ENCODE peak calls at places on chromosome 15, in ten cellular contexts. E is fibroblast of villous mesenchyme; X is naive thymus-derived CD8-positive, alpha-beta T cell; D is AG04450; T is fibroblast of pulmonary artery; A is uterus; U is H9; W is B cell; J is fibroblast of lung; N is NCI-H1092 treated with DMSO at 0.1 percent for 48 hours. S is an unnamed sample.
A peak's percentile ranks its signal among the peaks of the same experiment; 100 is the strongest.

GRCh38 chr15:60773255-60773654 is 294.3 kb upstream of the ICE2 start:
- DNase-seq in W (no peak), X (no peak), T (no peak), U (no peak), N (no peak), E (peak; percentile 13), A (no peak), D (no peak), J (no peak), S (no peak)

GRCh38 chr15:67777773-67778172 is 47.5 kb upstream of the SKOR1 start:
- DNase-seq in A (no peak), J (no peak), D (no peak), E (no peak), N (no peak), W (no peak), U (no peak), X (no peak), T (no peak), S (no peak)

GRCh38 chr15:40270246-40270995 is 12.4 kb downstream of the ANKRD63 start:
- DNase-seq in D (no peak), A (no peak), N (no peak), J (no peak), W (no peak), X (no peak), T (no peak), U (no peak), E (no peak), S (no peak)

GRCh38 chr15:33311312-33311971 is 675 bp downstream of the RYR3 start:
- DNase-seq in J (no peak), N (no peak), E (no peak), W (no peak), A (peak; percentile 17), X (no peak), U (peak; percentile 49), T (no peak), D (no peak), S (no peak)

GRCh38 chr15:70156781-70157261 is 59.1 kb upstream of the TLE3 start:
- DNase-seq in W (no peak), X (no peak), T (peak; percentile 66), N (peak; percentile 58), J (peak; percentile 75), E (no peak), U (no peak), A (peak; percentile 60), D (no peak), S (no peak)

GRCh38 chr15:101827257-101827656 is 15.3 kb downstream of the OR4F15 start:
- DNase-seq in N (no peak), D (peak; percentile 76), J (peak; percentile 63), T (no peak), X (no peak), W (no peak), E (peak; percentile 43), A (no peak), U (no peak), S (peak; percentile 56)

GRCh38 chr15:101431301-101431700 is 58.2 kb downstream of the PCSK6 start:
- DNase-seq in N (no peak), W (no peak), J (no peak), E (no peak), D (no peak), U (no peak), X (no peak), T (no peak), A (no peak), S (no peak)

GRCh38 chr15:88749699-88750098 is 53.5 kb upstream of the ACAN start:
- DNase-seq in W (no peak), A (no peak), E (no peak), X (no peak), N (no peak), T (no peak), J (no peak), U (no peak), D (no peak), S (no peak)

GRCh38 chr15:31457161-31457560 is 130.5 kb downstream of the KLF13 start:
- DNase-seq in E (no peak), U (no peak), T (no peak), X (no peak), A (no peak), J (no peak), W (no peak), D (no peak), N (no peak), S (no peak)

GRCh38 chr15:72128360-72128759 is 10.2 kb downstream of the SENP8 start:
- DNase-seq in E (no peak), A (no peak), X (no peak), W (no peak), J (no peak), D (no peak), U (no peak), T (no peak), N (no peak), S (no peak)

GRCh38 chr15:50190723-50191122 is 8.7 kb downstream of the SLC27A2 start:
- DNase-seq in X (no peak), U (no peak), N (no peak), J (no peak), W (no peak), D (no peak), A (no peak), T (no peak), E (no peak), S (no peak)

GRCh38 chr15:60392986-60393811 is 4.6 kb downstream of the ANXA2 start:
- DNase-seq in T (peak; percentile 98), X (no peak), N (peak; percentile 73), J (peak; percentile 99), E (peak; percentile 98), W (no peak), A (peak; percentile 76), D (no peak), U (no peak), S (peak; percentile 96)

GRCh38 chr15:38905634-38906033 is 341.0 kb upstream of the RASGRP1 start:
- DNase-seq in T (no peak), E (peak; percentile 17), U (no peak), W (no peak), X (no peak), A (no peak), D (no peak), J (peak; percentile 32), N (no peak), S (no peak)

GRCh38 chr15:101003706-101004105 is 84.5 kb downstream of the LRRK1 start:
- DNase-seq in J (no peak), W (no peak), A (no peak), D (no peak), N (no peak), T (no peak), E (no peak), X (no peak), U (peak; percentile 21), S (no peak)

GRCh38 chr15:47917881-47918280 is 200.6 kb downstream of the SEMA6D start:
- DNase-seq in E (no peak), U (no peak), D (no peak), W (no peak), T (no peak), A (no peak), J (no peak), N (no peak), X (no peak), S (no peak)

GRCh38 chr15:87167055-87167454 is 1087.4 kb downstream of the AGBL1 start:
- DNase-seq in N (no peak), T (no peak), J (peak; percentile 74), D (no peak), X (no peak), A (no peak), U (no peak), E (no peak), W (no peak), S (no peak)

GRCh38 chr15:90838066-90838465 is 30.3 kb upstream of the FURIN start:
- DNase-seq in A (no peak), W (peak; percentile 86), X (peak; percentile 94), J (no peak), T (no peak), D (no peak), N (no peak), E (no peak), U (no peak), S (no peak)

GRCh38 chr15:75661041-75661778 is 13.5 kb downstream of the SNX33 start:
- DNase-seq in D (peak; percentile 81), W (no peak), E (peak; percentile 94), X (no peak), N (no peak), T (peak; percentile 93), U (peak; percentile 76), A (peak; percentile 93), J (peak; percentile 96), S (peak; percentile 87)

GRCh38 chr15:33310481-33311311 is at the start of gene RYR3:
- DNase-seq in W (no peak), J (peak; percentile 60), E (no peak), X (no peak), U (peak; percentile 65), D (no peak), T (no peak), A (peak; percentile 57), N (no peak), S (no peak)

GRCh38 chr15:48373855-48374421 is 42.7 kb downstream of the DUT start:
- DNase-seq in W (no peak), E (peak; percentile 75), N (no peak), J (peak; percentile 98), T (peak; percentile 89), D (no peak), U (no peak), X (no peak), A (peak; percentile 42), S (no peak)

GRCh38 chr15:33963831-33964664 is 4.2 kb upstream of the CHRM5 start:
- DNase-seq in T (peak; percentile 70), N (peak; percentile 29), U (no peak), D (no peak), J (peak; percentile 29), A (no peak), W (no peak), E (peak; percentile 49), X (no peak), S (peak; percentile 2)

GRCh38 chr15:57259511-57260143 is 116.7 kb upstream of the CGNL1 start:
- DNase-seq in A (no peak), X (no peak), N (peak; percentile 96), E (no peak), T (no peak), W (peak; percentile 42), U (peak; percentile 57), D (no peak), J (peak; percentile 17), S (no peak)

GRCh38 chr15:38071211-38071972 is 137.0 kb downstream of the TMCO5A start:
- DNase-seq in J (no peak), X (no peak), T (no peak), U (no peak), D (no peak), E (no peak), W (no peak), A (no peak), N (no peak), S (no peak)

GRCh38 chr15:59335197-59335786 is 37.4 kb downstream of the MYO1E start:
- DNase-seq in U (no peak), N (no peak), W (no peak), J (peak; percentile 91), D (no peak), T (no peak), A (no peak), X (no peak), E (no peak), S (no peak)

GRCh38 chr15:93865610-93866009 is 365.8 kb upstream of the MCTP2 start:
- DNase-seq in J (no peak), T (no peak), W (no peak), A (no peak), D (no peak), N (no peak), U (no peak), X (no peak), E (no peak), S (no peak)

GRCh38 chr15:65856821-65857455 is 12.4 kb upstream of the RAB11A start:
- DNase-seq in J (peak; percentile 32), E (peak; percentile 64), W (peak; percentile 54), X (peak; percentile 80), D (no peak), U (peak; percentile 72), N (peak; percentile 14), T (peak; percentile 70), A (peak; percentile 26), S (no peak)

GRCh38 chr15:93212578-93212977 is 123.6 kb upstream of the RGMA start:
- DNase-seq in A (no peak), D (no peak), W (no peak), T (no peak), E (no peak), X (no peak), N (no peak), J (no peak), U (no peak), S (no peak)

GRCh38 chr15:44102675-44103254 is 92.3 kb downstream of the FRMD5 start:
- DNase-seq in J (peak; percentile 100), X (no peak), W (no peak), A (no peak), D (peak; percentile 94), N (peak; percentile 40), U (no peak), T (peak; percentile 97), E (peak; percentile 89), S (peak; percentile 91)

S was measured in AG09319.